ENCODE peak calls at places on chromosomes 3 and 15, in ten cellular contexts. D is globus pallidus; G is fibroblast of pulmonary artery; X is endothelial cell; V is HTR-8/SVneo; C is left ventricle myocardium superior; J is iris pigment epithelial cell; E is activated CD8-positive, alpha-beta memory T cell treated with anti-CD3 and anti-CD28 coated beads for 24 hours; Z is NCI-H1092; Y is progenitor cell of endocrine pancreas. B is an unnamed sample.

GRCh38 chr3:45635475-45636256 is 41.1 kb downstream of the LIMD1 start:
- DNase-seq in V (peak), J (peak), X (no peak), Y (no peak), G (peak), C (no peak), Z (no peak), D (no peak), E (no peak), B (no peak)

GRCh38 chr3:113055201-113055600 is 64.4 kb downstream of the GTPBP8 start:
- DNase-seq in G (no peak), D (no peak), X (no peak), Y (no peak), J (no peak), C (no peak), V (no peak), Z (no peak), E (no peak), B (no peak)

GRCh38 chr3:153704115-153704514 is 417.1 kb upstream of the ARHGEF26 start:
- DNase-seq in J (no peak), D (no peak), C (no peak), X (no peak), E (no peak), V (no peak), Y (no peak), G (no peak), Z (no peak), B (no peak)

GRCh38 chr3:112857526-112857925 is 10.9 kb upstream of the CD200R1L start:
- DNase-seq in V (no peak), J (no peak), X (no peak), D (no peak), G (no peak), C (no peak), Y (no peak), E (no peak), Z (no peak), B (no peak)

GRCh38 chr3:116441652-116442051 is 3.6 kb downstream of the LSAMP start:
- DNase-seq in X (no peak), G (no peak), Y (no peak), V (no peak), C (no peak), E (no peak), J (no peak), D (peak), Z (no peak), B (no peak)

GRCh38 chr3:147117631-147118030 is 288.7 kb downstream of the ZIC4 start:
- DNase-seq in Z (no peak), Y (no peak), E (no peak), D (no peak), X (no peak), C (no peak), G (no peak), J (no peak), V (no peak), B (no peak)

GRCh38 chr15:77066961-77067690 is 3.8 kb downstream of the TSPAN3 start:
- DNase-seq in Y (no peak), X (no peak), V (no peak), G (no peak), Z (no peak), J (peak), E (no peak), C (no peak), D (no peak), B (no peak)

GRCh38 chr3:177594096-177594495 is 396.8 kb upstream of the TBL1XR1 start:
- DNase-seq in Z (no peak), D (no peak), J (no peak), Y (no peak), G (no peak), V (no peak), E (no peak), C (no peak), X (no peak), B (no peak)

GRCh38 chr3:13548696-13549512 is at the start of gene FBLN2:
- DNase-seq in X (peak), Z (no peak), Y (peak), E (no peak), D (no peak), G (peak), C (peak), V (no peak), J (peak), B (no peak)

GRCh38 chr15:99143230-99143629 is 38.4 kb downstream of the SYNM start:
- DNase-seq in C (no peak), V (no peak), X (no peak), J (no peak), Z (no peak), D (no peak), E (no peak), G (no peak), Y (no peak), B (no peak)

GRCh38 chr3:67329358-67329757 is 325.1 kb downstream of the SUCLG2 start:
- DNase-seq in J (no peak), Y (no peak), G (no peak), D (no peak), X (no peak), E (no peak), Z (no peak), C (no peak), V (no peak), B (no peak)

GRCh38 chr3:31934018-31934417 is 47.0 kb downstream of the OSBPL10 start:
- DNase-seq in C (no peak), Z (no peak), X (peak), E (no peak), G (peak), D (no peak), J (peak), V (no peak), Y (no peak), B (no peak)

GRCh38 chr3:49411550-49411967 is 217 bp downstream of the RHOA start:
- DNase-seq in Y (peak), G (no peak), E (no peak), C (peak), J (no peak), Z (no peak), X (peak), D (peak), V (no peak), B (peak)

GRCh38 chr15:96736384-96736783 is 405.9 kb downstream of the NR2F2 start:
- DNase-seq in Y (no peak), Z (no peak), E (no peak), V (peak), X (no peak), C (no peak), G (peak), J (peak), D (no peak), B (no peak)

GRCh38 chr15:49843725-49844124 is 222.9 kb downstream of the DTWD1 start:
- DNase-seq in X (no peak), E (no peak), Z (no peak), J (no peak), C (no peak), V (no peak), D (no peak), Y (no peak), G (no peak), B (no peak)

GRCh38 chr3:13951184-13951583 is 71.3 kb upstream of the WNT7A start:
- DNase-seq in E (no peak), Z (no peak), G (no peak), J (no peak), C (no peak), X (no peak), V (no peak), D (no peak), Y (no peak), B (no peak)

GRCh38 chr3:193483988-193484539 is 70.6 kb downstream of the ATP13A4 start:
- DNase-seq in D (no peak), E (no peak), J (peak), C (no peak), V (no peak), Z (no peak), Y (no peak), G (no peak), X (no peak), B (no peak)

B was measured in T-helper 22 cell.